ENCODE peak calls at places on chromosomes 2 and 18, in five cellular contexts. X is pancreas, M is mesendoderm, S is epithelial cell of esophagus, V is SK-N-MC. J is an unnamed sample.

GRCh38 chr2:45616663-45617411 is 5.8 kb upstream of the SRBD1 start:
- DNase-seq in M (no peak), X (no peak), S (peak), V (no peak), J (no peak)

GRCh38 chr2:17646838-17647701 is 106.5 kb downstream of the SMC6 start:
- DNase-seq in X (no peak), S (no peak), V (no peak), M (no peak), J (peak)

GRCh38 chr18:44804033-44804432 is 123.3 kb downstream of the SETBP1 start:
- DNase-seq in V (no peak), X (no peak), S (peak), M (no peak), J (no peak)

GRCh38 chr2:169752752-169753151 is 19.1 kb downstream of the KLHL23 start:
- DNase-seq in M (no peak), S (no peak), X (no peak), V (no peak), J (no peak)

GRCh38 chr2:221926327-221926726 is 354.2 kb upstream of the EPHA4 start:
- DNase-seq in V (no peak), S (no peak), X (no peak), M (no peak), J (no peak)

GRCh38 chr2:171952748-171953147 is 30.5 kb downstream of the HAT1 start:
- DNase-seq in V (no peak), M (no peak), X (no peak), S (no peak), J (no peak)

GRCh38 chr2:190562121-190562520 is 27.6 kb upstream of the NEMP2 start:
- DNase-seq in V (no peak), X (no peak), S (no peak), M (peak), J (no peak)

GRCh38 chr18:57943723-57944122 is 100.3 kb upstream of the NEDD4L start:
- DNase-seq in X (no peak), M (no peak), S (peak), V (no peak), J (no peak)

GRCh38 chr2:65396348-65397026 is 35.9 kb downstream of the SPRED2 start:
- DNase-seq in S (peak), V (no peak), X (no peak), M (no peak), J (peak)

GRCh38 chr2:26631815-26632214 is 9.4 kb downstream of the CIB4 start:
- DNase-seq in M (no peak), V (no peak), S (no peak), X (no peak), J (no peak)

GRCh38 chr2:103004426-103004942 is 242.7 kb downstream of the TMEM182 start:
- DNase-seq in S (no peak), X (no peak), V (no peak), M (no peak), J (no peak)

GRCh38 chr2:166127217-166128155 is at the start of gene SCN1A:
- DNase-seq in V (peak), M (peak), S (peak), X (peak), J (no peak)

GRCh38 chr2:212135739-212136138 is 402.9 kb downstream of the ERBB4 start:
- DNase-seq in X (no peak), M (no peak), S (peak), V (no peak), J (peak)

DNA sequence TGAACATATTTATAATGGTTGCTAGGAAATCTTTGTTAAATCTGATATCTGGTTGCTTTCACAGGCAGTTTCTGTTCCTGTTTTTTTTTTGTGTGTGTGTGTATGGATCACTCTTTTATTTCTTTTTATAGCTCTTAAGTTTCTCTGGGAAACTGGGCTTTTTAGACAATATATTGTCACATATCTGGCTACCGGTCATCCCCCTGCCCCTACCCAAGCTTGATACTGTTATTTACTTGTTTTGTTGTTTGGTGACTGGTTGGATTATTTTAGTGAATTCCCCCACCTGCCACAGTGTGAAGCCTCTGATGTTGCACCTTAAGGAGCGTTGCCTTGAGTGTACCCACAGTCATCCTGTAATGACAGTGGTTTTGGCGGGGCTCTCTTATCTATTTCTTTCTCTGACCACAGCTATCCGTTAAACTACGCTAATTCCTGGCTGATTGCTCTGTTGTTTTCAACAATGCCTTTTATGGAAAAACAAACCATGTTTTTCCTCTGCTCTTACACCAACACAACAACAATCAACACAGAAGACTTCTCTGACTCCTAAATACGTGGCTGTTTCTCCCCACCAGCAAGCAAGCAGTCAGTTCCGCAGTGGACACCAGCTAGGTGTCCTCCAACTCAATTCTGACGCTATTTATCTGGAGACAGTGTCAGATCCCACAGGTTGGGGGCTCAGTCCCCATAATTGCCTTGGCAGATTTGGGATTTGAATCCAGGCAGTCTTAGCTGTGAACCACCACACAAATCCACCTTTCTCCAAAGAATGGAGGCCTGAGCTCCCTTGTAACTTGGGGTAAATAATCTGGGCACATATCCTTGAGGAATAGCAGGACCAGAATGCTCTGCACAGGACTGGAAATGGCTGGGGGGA is 10.9 kb downstream of the GNLY start:
- DNase-seq in V (no peak), S (no peak), X (no peak), M (no peak), J (no peak)
- H3K4me3 ChIP-seq in V (no peak), S (no peak), X (no peak), M (no peak), J (no peak)

GRCh38 chr2:11375025-11375688 is 30.7 kb upstream of the ROCK2 start:
- DNase-seq in S (no peak), V (no peak), M (no peak), X (no peak), J (no peak)

GRCh38 chr2:11373096-11373495 is 28.7 kb upstream of the ROCK2 start:
- DNase-seq in X (no peak), V (no peak), M (no peak), S (no peak), J (no peak)

GRCh38 chr2:11368059-11368572 is 23.7 kb upstream of the ROCK2 start:
- DNase-seq in M (no peak), X (no peak), S (no peak), V (no peak), J (no peak)

GRCh38 chr2:11370377-11371098 is 26.1 kb upstream of the ROCK2 start:
- DNase-seq in M (no peak), X (peak), V (no peak), S (peak), J (peak)

GRCh38 chr2:11371099-11371937 is 26.9 kb upstream of the ROCK2 start:
- DNase-seq in X (no peak), M (no peak), S (no peak), V (no peak), J (no peak)
- H3K4me3 ChIP-seq in X (no peak), M (no peak), S (no peak), V (no peak), J (no peak)

DNA sequence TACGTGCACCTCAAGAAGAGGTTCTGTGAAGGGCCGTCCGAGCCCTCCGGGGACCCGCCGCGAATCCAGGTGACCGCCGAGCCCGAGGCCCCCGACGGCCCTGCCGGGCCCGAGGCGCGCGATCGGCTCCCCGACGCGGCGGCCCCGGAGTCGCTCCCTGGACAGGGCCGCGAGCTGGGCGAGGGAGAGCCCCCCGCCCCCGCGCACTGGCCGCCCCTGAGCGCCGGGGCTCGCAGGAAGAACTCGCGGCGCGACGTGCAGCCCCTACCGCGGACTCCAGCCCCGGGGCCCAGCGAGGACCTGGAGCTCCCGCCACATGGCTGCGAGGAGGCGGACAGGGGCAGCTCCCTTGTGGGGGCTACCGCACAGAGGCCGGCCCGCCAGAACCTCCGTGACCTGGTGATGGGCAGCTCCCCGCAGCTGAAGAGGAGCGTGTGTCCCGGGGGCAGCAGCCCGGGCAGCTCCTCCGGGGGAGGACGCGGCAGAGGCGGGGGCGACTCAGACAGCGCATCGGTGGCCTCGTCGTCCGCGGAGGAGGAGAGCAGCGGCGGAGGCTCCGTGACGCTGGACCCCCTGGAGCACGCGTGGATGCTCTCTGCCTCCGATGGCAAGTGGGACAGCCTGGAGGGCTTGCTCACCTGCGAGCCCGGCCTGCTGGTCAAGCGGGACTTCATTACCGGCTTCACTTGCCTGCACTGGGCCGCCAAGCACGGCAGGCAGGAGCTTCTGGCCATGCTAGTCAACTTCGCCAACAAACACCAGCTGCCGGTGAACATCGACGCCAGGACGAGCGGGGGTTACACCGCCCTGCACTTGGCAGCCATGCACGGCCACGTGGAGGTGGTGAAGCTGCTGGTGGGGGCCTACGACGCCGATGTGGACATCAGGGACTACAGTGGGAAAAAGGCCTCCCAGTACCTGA is 812 bp downstream of the SOWAHC start:
- DNase-seq in M (peak), X (peak), V (no peak), S (peak), J (no peak)
- H3K4me3 ChIP-seq in M (peak), X (peak), V (peak), S (peak), J (peak)

GRCh38 chr18:76529433-76529811 is 34.4 kb upstream of the ZNF516 start:
- DNase-seq in X (no peak), S (no peak), V (no peak), M (no peak), J (no peak)

GRCh38 chr18:76530846-76531245 is 35.8 kb upstream of the ZNF516 start:
- DNase-seq in S (no peak), V (no peak), M (no peak), X (no peak), J (no peak)

GRCh38 chr18:76530391-76530790 is 35.3 kb upstream of the ZNF516 start:
- DNase-seq in M (no peak), X (no peak), V (no peak), S (no peak), J (no peak)

GRCh38 chr18:76524900-76525698 is 30.1 kb upstream of the ZNF516 start:
- DNase-seq in S (no peak), X (peak), V (no peak), M (peak), J (no peak)

DNA sequence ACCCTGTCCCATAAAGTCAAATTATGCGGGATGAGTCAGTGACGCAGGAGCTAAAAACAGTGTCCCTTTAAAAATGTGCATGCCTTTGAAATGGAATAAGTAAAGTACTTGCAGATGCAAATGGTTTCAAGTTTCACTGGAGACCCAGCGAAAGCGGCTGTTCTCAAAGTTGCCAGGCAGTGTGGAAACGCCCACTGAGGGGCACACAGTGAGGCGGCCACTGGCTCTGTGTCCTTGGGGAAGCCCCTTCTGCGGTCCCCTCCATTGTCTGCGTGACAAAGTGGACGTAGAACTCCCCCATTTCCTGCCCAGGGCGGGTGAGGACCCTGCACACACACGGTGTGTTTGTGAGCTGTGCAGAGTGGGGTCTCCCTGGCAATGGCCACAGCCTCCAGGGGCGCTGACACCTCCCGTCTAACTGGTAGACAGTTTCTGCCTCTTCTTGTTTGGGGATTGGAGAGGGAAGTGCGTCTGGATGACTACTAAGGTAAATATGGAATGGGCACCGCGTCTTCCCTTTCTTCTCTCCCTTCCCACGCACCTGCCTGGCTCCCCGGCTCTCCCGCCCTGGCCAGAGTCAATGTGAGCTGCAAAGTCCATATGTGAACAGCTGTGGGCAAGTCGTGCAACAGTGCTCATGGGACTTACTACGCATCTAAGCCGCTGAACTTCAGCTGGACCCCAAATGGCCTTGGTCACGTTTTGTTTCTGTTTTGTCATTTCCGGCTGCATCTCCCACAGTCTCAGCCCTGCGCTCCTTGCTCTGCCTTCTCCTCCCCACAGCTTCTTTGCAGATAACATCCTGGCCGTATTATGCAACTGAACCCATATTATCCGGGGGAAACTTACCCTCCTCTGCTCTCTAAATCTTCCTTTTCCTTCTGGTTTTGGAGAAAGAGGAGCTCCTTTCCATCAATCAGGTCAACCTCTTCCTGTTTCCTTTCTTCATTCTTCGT is 33.7 kb upstream of the ZNF516 start:
- DNase-seq in V (no peak), M (peak), S (peak), X (peak), J (no peak)
- H3K4me3 ChIP-seq in V (no peak), M (no peak), S (peak), X (peak), J (no peak)

DNA sequence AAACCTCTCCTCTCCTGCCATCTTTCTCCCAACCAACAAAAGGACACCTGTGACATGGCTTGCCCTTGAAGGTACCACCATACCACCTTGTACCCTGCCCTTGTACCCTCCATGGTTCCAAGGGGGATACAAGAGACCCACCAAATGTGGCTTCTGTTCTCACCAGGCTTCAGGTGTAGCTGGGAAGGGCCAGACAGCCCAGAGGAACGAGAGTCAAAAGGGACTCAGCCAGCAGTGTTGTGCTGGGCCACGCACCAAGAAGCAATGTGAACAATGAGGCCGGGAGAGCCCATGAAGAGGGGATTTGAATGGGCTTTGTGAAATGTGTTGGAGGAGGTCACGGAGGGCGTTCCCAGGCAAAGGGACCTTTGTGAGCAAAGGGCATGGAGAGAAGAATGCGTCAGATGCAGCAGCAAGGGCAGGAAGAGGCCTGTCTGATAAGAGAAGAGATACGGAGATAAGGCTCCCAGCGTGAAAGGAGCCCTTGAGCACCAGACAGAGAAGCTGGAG is 48.6 kb downstream of the PLB1 start:
- DNase-seq in X (no peak), V (no peak), M (peak), S (no peak), J (no peak)
- H3K4me3 ChIP-seq in X (no peak), V (no peak), M (no peak), S (no peak), J (no peak)

DNA sequence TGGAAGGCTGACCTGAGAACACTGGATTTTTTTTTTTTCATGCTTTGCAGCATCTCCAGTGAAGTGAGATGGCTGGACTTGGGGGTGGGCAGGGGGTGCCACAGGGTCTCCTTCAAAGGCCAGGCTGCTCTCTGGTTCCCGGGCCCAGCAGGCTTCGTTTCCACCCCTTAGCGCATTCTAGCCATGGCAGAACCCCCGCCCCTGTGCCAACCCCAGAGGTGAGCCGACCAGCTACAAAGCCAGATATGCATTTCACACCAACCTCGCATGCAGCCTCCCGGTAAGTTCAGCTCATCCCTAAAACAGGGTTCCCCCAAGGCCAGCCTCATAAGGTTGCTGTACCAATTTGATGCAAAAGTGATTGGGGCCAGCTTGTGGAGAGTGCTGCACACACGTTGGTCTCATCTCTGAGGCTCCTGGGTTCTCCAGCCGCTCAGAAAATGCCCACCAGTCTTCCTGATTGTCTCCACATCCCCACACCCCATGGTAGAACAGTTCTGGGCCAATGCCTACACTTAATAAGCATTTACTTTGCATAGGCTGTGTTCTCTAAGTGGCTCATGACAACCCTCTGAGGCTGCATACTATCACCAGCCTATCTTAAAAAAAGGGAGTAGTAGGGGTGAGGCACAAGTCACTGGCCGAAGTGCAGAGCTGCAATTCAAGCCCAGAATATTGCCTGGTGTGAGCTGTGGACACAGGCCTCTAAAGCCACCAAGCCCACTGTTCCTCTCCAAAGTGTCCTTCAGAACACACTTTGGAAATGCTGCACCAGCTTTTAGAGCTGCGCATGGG is 23.3 kb downstream of the SMAD7 start:
- DNase-seq in S (no peak), V (no peak), M (peak), X (no peak), J (no peak)
- H3K4me3 ChIP-seq in S (no peak), V (no peak), M (no peak), X (no peak), J (no peak)